ENCODE peak calls at places on chromosomes 13 and 19, in ten cellular contexts. O is aorta, F is cardiac muscle cell, L is GM23338, U is uterus, M is heart left ventricle, Y is RWPE2, X is tibial nerve, D is adrenal gland, J is body of pancreas. A is an unnamed sample. For H3K4me1, the result is how much of the 10 kb centered on the place peaks cover.

GRCh38 chr13:62704795-62705329 is 1289.2 kb upstream of the PCDH20 start:
- DNase-seq in Y (no peak), O (no peak), M (no peak), J (no peak), L (no peak), F (no peak), U (no peak), D (no peak), X (no peak), A (no peak)

GRCh38 chr19:19021115-19021514 is 12.2 kb downstream of the SUGP2 start:
- DNase-seq in M (no peak), Y (no peak), D (no peak), X (no peak), L (no peak), U (no peak), J (no peak), O (no peak), F (peak), A (no peak)

GRCh38 chr19:37980419-37980975 is 73.5 kb downstream of the SIPA1L3 start:
- DNase-seq in J (no peak), O (no peak), L (no peak), F (no peak), U (no peak), X (no peak), D (no peak), Y (no peak), M (no peak), A (no peak)

GRCh38 chr13:111093634-111094033 is 21.5 kb upstream of the ARHGEF7 start:
- DNase-seq in X (no peak), O (no peak), U (no peak), D (no peak), F (no peak), L (peak), Y (no peak), M (no peak), J (no peak), A (no peak)

GRCh38 chr13:34458756-34459462 is 483.2 kb upstream of the NBEA start:
- DNase-seq in U (peak), X (peak), M (peak), D (no peak), O (no peak), F (peak), Y (no peak), J (no peak), L (no peak), A (no peak)

GRCh38 chr19:47239610-47240296 is 8.8 kb upstream of the BBC3 start:
- DNase-seq in Y (no peak), X (no peak), J (peak), O (peak), M (peak), L (peak), D (peak), F (peak), U (peak), A (no peak)

GRCh38 chr13:98441056-98441676 is 135.7 kb downstream of the STK24 start:
- DNase-seq in M (no peak), D (no peak), U (no peak), J (no peak), L (no peak), X (no peak), O (peak), Y (no peak), F (no peak), A (no peak)

GRCh38 chr13:72808917-72809500 is 27.1 kb downstream of the PIBF1 start:
- DNase-seq in O (no peak), U (no peak), Y (no peak), L (peak), M (no peak), D (no peak), X (no peak), F (peak), J (no peak), A (no peak)

GRCh38 chr13:49443327-49443688 is 556 bp downstream of the CAB39L start:
- DNase-seq in X (no peak), J (no peak), U (no peak), F (peak), M (no peak), L (no peak), Y (no peak), O (no peak), D (no peak), A (peak)

GRCh38 chr19:4590559-4590958 is 31.1 kb upstream of the SEMA6B start:
- DNase-seq in M (no peak), O (no peak), J (no peak), D (no peak), F (no peak), L (no peak), X (no peak), U (no peak), Y (no peak), A (no peak)

GRCh38 chr19:30060872-30061556 is 119.0 kb downstream of the URI1 start:
- DNase-seq in L (no peak), D (peak), Y (no peak), X (no peak), J (no peak), O (no peak), F (no peak), M (no peak), U (no peak), A (no peak)

GRCh38 chr13:94620286-94620896 is 18.7 kb downstream of the GPR180 start:
- DNase-seq in F (peak), Y (no peak), J (no peak), X (no peak), M (no peak), O (no peak), U (no peak), L (peak), D (no peak), A (no peak)

GRCh38 chr13:112193463-112194166 is 126.7 kb downstream of the SOX1 start:
- DNase-seq in O (peak), D (no peak), U (no peak), F (no peak), Y (no peak), J (no peak), M (no peak), X (no peak), L (no peak), A (no peak)

GRCh38 chr13:44309771-44310767 is 63.6 kb upstream of the SERP2 start:
- DNase-seq in D (no peak), L (no peak), M (peak), Y (no peak), F (no peak), X (no peak), J (no peak), O (no peak), U (no peak), A (no peak)

GRCh38 chr13:101474419-101474957 is 22.0 kb downstream of the ITGBL1 start:
- DNase-seq in U (no peak), Y (no peak), L (peak), X (peak), M (no peak), D (no peak), O (peak), F (peak), J (peak), A (no peak)

GRCh38 chr19:21680026-21680425 is 87.4 kb downstream of the ZNF100 start:
- DNase-seq in D (no peak), Y (no peak), F (no peak), M (no peak), J (no peak), L (peak), U (no peak), O (no peak), X (no peak), A (no peak)

GRCh38 chr19:48678201-48678600 is 5.4 kb upstream of the NTN5 start:
- DNase-seq in J (peak), O (no peak), X (no peak), L (no peak), F (no peak), Y (no peak), U (no peak), M (no peak), D (no peak), A (no peak)

GRCh38 chr19:40392894-40393517 is 3.0 kb upstream of the HIPK4 start:
- DNase-seq in J (peak), F (no peak), M (no peak), D (no peak), O (no peak), Y (no peak), X (no peak), L (no peak), U (no peak), A (peak)

GRCh38 chr13:102197193-102197592 is 204.7 kb downstream of the FGF14 start:
- DNase-seq in J (no peak), D (no peak), F (no peak), L (peak), Y (no peak), X (no peak), O (no peak), M (no peak), U (no peak), A (no peak)

GRCh38 chr13:23473236-23473635 is 39.7 kb upstream of the SACS start:
- DNase-seq in J (no peak), X (no peak), F (no peak), U (no peak), Y (no peak), L (no peak), M (no peak), O (no peak), D (no peak), A (no peak)

GRCh38 chr13:75345191-75345590 is 136.8 kb downstream of the TBC1D4 start:
- DNase-seq in J (no peak), X (no peak), O (no peak), U (no peak), Y (no peak), F (peak), M (no peak), D (no peak), L (no peak), A (no peak)

GRCh38 chr13:47112205-47112896 is 215.5 kb upstream of the HTR2A start:
- DNase-seq in X (no peak), D (no peak), J (no peak), Y (no peak), U (no peak), O (no peak), M (no peak), L (peak), F (no peak), A (no peak)

GRCh38 chr13:85896516-85897450 is 97.6 kb upstream of the SLITRK6 start:
- DNase-seq in M (no peak), L (peak), D (no peak), X (no peak), F (no peak), J (no peak), O (no peak), Y (no peak), U (no peak), A (no peak)

GRCh38 chr19:2607712-2608601 is 94.5 kb downstream of the GNG7 start:
- DNase-seq in L (no peak), M (no peak), O (no peak), Y (no peak), J (no peak), F (no peak), U (no peak), D (no peak), X (no peak), A (no peak)

GRCh38 chr19:20247016-20247683 is 80.1 kb downstream of the ZNF486 start:
- DNase-seq in Y (no peak), D (peak), U (peak), F (peak), M (no peak), L (peak), X (no peak), J (peak), O (no peak), A (peak)

GRCh38 chr13:20773194-20774080 is at the start of gene EEF1AKMT1:
- DNase-seq in X (peak), O (peak), D (peak), L (peak), M (peak), F (peak), U (peak), Y (peak), J (peak), A (peak)

DNA sequence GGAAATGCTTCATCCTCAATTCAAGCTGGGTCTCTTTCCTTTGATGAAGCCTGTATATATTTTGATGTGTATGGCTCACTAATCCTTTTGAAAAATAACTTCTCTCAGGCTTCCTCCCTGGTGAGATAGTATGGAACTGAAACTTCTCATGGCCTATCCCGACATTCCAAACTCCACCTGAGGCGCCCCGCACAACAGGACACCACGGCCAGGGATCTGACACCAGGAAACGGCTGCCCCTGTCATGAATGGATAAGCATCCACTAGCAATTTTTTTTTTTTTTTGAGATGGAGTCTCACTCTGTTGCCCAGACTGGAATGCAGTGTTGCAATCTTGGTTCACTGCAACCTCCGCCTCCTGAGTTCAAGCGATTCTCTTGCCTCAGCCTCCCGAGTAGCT is 16.4 kb downstream of the SLC7A1 start:
- DNase-seq in F (no peak), L (no peak), J (no peak), Y (no peak), O (no peak), U (no peak), X (no peak), M (no peak), D (no peak), A (no peak)
- H3K4me1 ChIP-seq in F (under half), L (under half), J (half or more), Y (under half), O (under half), U (under half), X (under half), M (under half), D (under half), A (under half)

GRCh38 chr19:51219307-51219706 is 5.6 kb upstream of the CD33 start:
- DNase-seq in M (no peak), D (no peak), Y (no peak), X (no peak), L (no peak), O (no peak), U (no peak), J (no peak), F (no peak), A (no peak)
- H3K27ac ChIP-seq in M (no peak), D (no peak), Y (no peak), X (no peak), L (no peak), O (no peak), U (no peak), J (no peak), F (no peak), A (no peak)

GRCh38 chr19:8148410-8149231 is 771 bp downstream of the FBN3 start:
- DNase-seq in D (no peak), O (no peak), U (no peak), F (no peak), J (no peak), Y (no peak), L (peak), X (no peak), M (no peak), A (no peak)
- H3K4me3 ChIP-seq in D (no peak), O (no peak), U (no peak), F (peak), J (no peak), Y (peak), L (peak), X (peak), M (peak), A (no peak)

GRCh38 chr19:44745386-44745831 is 3.1 kb upstream of the BCL3 start:
- DNase-seq in J (peak), D (peak), X (peak), M (peak), U (peak), L (peak), O (peak), F (peak), Y (no peak), A (peak)
- H3K4me1 ChIP-seq in J (half or more), D (half or more), X (under half), M (under half), U (under half), L (under half), O (under half), F (under half), Y (under half), A (under half)

DNA sequence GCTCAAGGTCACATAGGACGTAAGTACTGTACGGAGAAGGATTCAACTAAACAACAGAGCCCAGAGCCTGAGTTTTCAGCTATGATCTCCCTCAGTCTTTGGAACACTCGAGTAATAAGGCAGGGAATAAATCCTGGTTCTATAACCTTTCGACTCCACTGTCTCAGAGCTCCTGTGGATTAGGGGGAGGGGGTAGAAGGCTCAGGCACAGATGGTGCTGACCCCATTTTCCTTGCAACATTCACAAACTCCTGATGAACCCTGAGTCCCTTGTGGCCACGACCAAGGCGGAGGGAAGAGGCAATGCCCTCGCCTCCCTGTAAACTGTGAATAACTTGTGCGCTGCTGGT is 21.3 kb downstream of the NOVA2 start:
- DNase-seq in J (no peak), U (no peak), M (no peak), D (no peak), F (no peak), L (no peak), X (no peak), Y (no peak), O (no peak), A (no peak)
- H3K27ac ChIP-seq in J (no peak), U (no peak), M (no peak), D (no peak), F (no peak), L (no peak), X (no peak), Y (no peak), O (no peak), A (no peak)

DNA sequence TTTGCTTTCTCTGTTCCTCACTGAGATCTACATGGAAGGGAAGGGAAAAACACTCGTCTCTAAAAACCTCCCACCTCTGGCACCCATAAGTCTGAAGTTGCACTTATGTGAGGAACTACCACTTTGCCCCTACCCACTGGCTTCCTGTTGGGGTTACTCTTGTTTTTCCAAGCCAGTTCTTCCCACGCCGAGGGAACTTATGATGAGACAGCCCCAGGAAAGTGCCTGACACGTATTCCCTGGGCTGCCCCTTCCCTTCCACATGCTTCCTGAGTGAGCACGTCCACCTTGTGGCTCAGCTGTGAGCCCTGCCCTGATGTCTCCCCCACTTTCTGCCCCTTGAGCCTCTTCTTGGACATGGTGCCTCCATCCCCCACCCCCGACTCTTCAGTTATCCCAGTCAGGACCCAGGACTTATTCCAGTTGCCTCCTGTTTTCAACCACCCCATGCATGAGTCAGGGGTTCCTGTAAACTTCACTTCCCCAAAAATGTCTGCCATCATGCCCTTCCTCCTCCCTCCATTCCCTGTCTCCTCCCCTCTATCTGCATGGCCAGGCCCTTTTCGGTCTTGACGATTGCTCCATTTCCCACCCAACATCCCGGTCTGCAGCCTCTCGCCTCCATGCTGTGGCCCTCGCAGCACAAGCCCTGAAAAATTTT is 5.1 kb upstream of the SIGLEC7 start:
- DNase-seq in Y (no peak), L (no peak), O (peak), X (peak), J (peak), M (no peak), F (peak), D (no peak), U (no peak), A (peak)
- H3K4me3 ChIP-seq in Y (no peak), L (no peak), O (no peak), X (no peak), J (no peak), M (no peak), F (no peak), D (no peak), U (no peak), A (no peak)

DNA sequence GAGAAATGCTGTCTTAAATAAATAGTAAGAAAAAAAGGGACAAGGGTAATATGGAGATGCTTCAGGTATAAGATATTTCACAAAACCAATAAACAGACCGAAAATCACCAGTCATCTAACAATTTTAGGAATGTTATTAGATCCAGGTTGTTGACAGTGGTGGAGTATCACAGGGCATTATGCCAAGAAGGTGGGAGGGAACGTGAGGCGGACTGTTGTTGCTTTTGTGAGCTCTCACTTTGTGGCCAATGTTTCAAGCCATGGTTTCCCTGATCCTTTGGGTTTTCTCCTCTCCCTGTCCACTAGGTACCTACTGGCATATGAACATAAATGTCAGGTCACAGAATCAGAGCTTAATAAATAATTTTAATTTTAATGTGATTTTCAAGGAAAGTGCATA is 790.3 kb upstream of the SLITRK1 start:
- DNase-seq in J (no peak), M (no peak), O (no peak), F (no peak), Y (no peak), L (no peak), D (no peak), U (no peak), X (no peak), A (no peak)
- H3K4me1 ChIP-seq in J (under half), M (under half), O (under half), F (under half), Y (under half), L (under half), D (under half), U (under half), X (under half), A (under half)

A was measured in lung.